ENCODE peak calls at places on chromosomes 12 and 14, in six cellular contexts. One of them, this sample, is unnamed.

GRCh38 chr14:25358330-25358729 is 308.4 kb upstream of the STXBP6 start:
- DNase-seq in fibroblast of lung: no peak
- DNase-seq in body of pancreas: no peak
- DNase-seq in Daoy: no peak
- DNase-seq in mammary epithelial cell: no peak
- DNase-seq in naive thymus-derived CD4-positive, alpha-beta T cell: no peak
- DNase-seq in this sample: no peak

GRCh38 chr14:86217523-86217922 is 687.6 kb downstream of the FLRT2 start:
- DNase-seq in fibroblast of lung: no peak
- DNase-seq in body of pancreas: no peak
- DNase-seq in Daoy: peak; percentile 29
- DNase-seq in mammary epithelial cell: no peak
- DNase-seq in naive thymus-derived CD4-positive, alpha-beta T cell: no peak
- DNase-seq in this sample: no peak

GRCh38 chr14:68475802-68476201 is 317.1 kb downstream of the ZFP36L1 start:
- DNase-seq in fibroblast of lung: no peak
- DNase-seq in body of pancreas: no peak
- DNase-seq in Daoy: no peak
- DNase-seq in mammary epithelial cell: no peak
- DNase-seq in naive thymus-derived CD4-positive, alpha-beta T cell: no peak
- DNase-seq in this sample: no peak

GRCh38 chr14:22886500-22887259 is 3.7 kb downstream of the REM2 start:
- DNase-seq in fibroblast of lung: peak; percentile 61
- DNase-seq in body of pancreas: peak; percentile 84
- DNase-seq in Daoy: peak; percentile 57
- DNase-seq in mammary epithelial cell: peak; percentile 56
- DNase-seq in naive thymus-derived CD4-positive, alpha-beta T cell: peak; percentile 69
- DNase-seq in this sample: peak; percentile 62

GRCh38 chr14:105212541-105213305 is 31.6 kb upstream of the NUDT14 start:
- DNase-seq in fibroblast of lung: no peak
- DNase-seq in body of pancreas: no peak
- DNase-seq in Daoy: no peak
- DNase-seq in mammary epithelial cell: no peak
- DNase-seq in naive thymus-derived CD4-positive, alpha-beta T cell: no peak
- DNase-seq in this sample: no peak

GRCh38 chr14:27184371-27184901 is 586.6 kb upstream of the NOVA1 start:
- DNase-seq in fibroblast of lung: peak; percentile 69
- DNase-seq in body of pancreas: no peak
- DNase-seq in Daoy: peak; percentile 30
- DNase-seq in mammary epithelial cell: no peak
- DNase-seq in naive thymus-derived CD4-positive, alpha-beta T cell: no peak
- DNase-seq in this sample: no peak

GRCh38 chr12:4714879-4715278 is 5.3 kb upstream of the GALNT8 start:
- DNase-seq in fibroblast of lung: no peak
- DNase-seq in body of pancreas: no peak
- DNase-seq in Daoy: no peak
- DNase-seq in mammary epithelial cell: no peak
- DNase-seq in naive thymus-derived CD4-positive, alpha-beta T cell: no peak
- DNase-seq in this sample: no peak

GRCh38 chr14:50425816-50426215 is 29.1 kb upstream of the CDKL1 start:
- DNase-seq in fibroblast of lung: peak; percentile 89
- DNase-seq in body of pancreas: no peak
- DNase-seq in Daoy: no peak
- DNase-seq in mammary epithelial cell: no peak
- DNase-seq in naive thymus-derived CD4-positive, alpha-beta T cell: no peak
- DNase-seq in this sample: no peak

GRCh38 chr14:23438130-23438893 is 2.9 kb upstream of the MYH7 start:
- DNase-seq in fibroblast of lung: no peak
- DNase-seq in body of pancreas: no peak
- DNase-seq in Daoy: no peak
- DNase-seq in mammary epithelial cell: no peak
- DNase-seq in naive thymus-derived CD4-positive, alpha-beta T cell: no peak
- DNase-seq in this sample: no peak

GRCh38 chr12:123094349-123095073 is 56.4 kb downstream of the PITPNM2 start:
- DNase-seq in fibroblast of lung: peak; percentile 72
- DNase-seq in body of pancreas: no peak
- DNase-seq in Daoy: peak; percentile 84
- DNase-seq in mammary epithelial cell: peak; percentile 78
- DNase-seq in naive thymus-derived CD4-positive, alpha-beta T cell: no peak
- DNase-seq in this sample: no peak

GRCh38 chr12:70045036-70045435 is 198.2 kb upstream of the CNOT2 start:
- DNase-seq in fibroblast of lung: peak; percentile 38
- DNase-seq in body of pancreas: no peak
- DNase-seq in Daoy: no peak
- DNase-seq in mammary epithelial cell: peak; percentile 18
- DNase-seq in naive thymus-derived CD4-positive, alpha-beta T cell: no peak
- DNase-seq in this sample: no peak

GRCh38 chr12:68290126-68290525 is 36.7 kb upstream of the IL22 start:
- DNase-seq in fibroblast of lung: peak; percentile 72
- DNase-seq in body of pancreas: no peak
- DNase-seq in Daoy: peak; percentile 56
- DNase-seq in mammary epithelial cell: peak; percentile 17
- DNase-seq in naive thymus-derived CD4-positive, alpha-beta T cell: peak; percentile 16
- DNase-seq in this sample: no peak

GRCh38 chr12:23008613-23009012 is 383.6 kb downstream of the ETNK1 start:
- DNase-seq in fibroblast of lung: peak; percentile 59
- DNase-seq in body of pancreas: no peak
- DNase-seq in Daoy: no peak
- DNase-seq in mammary epithelial cell: no peak
- DNase-seq in naive thymus-derived CD4-positive, alpha-beta T cell: no peak
- DNase-seq in this sample: no peak

GRCh38 chr12:109527489-109528123 is 45.7 kb downstream of the MMAB start:
- DNase-seq in fibroblast of lung: no peak
- DNase-seq in body of pancreas: no peak
- DNase-seq in Daoy: no peak
- DNase-seq in mammary epithelial cell: no peak
- DNase-seq in naive thymus-derived CD4-positive, alpha-beta T cell: no peak
- DNase-seq in this sample: no peak

GRCh38 chr12:25884024-25884919 is 74.2 kb upstream of the RASSF8 start:
- DNase-seq in fibroblast of lung: no peak
- DNase-seq in body of pancreas: no peak
- DNase-seq in Daoy: no peak
- DNase-seq in mammary epithelial cell: no peak
- DNase-seq in naive thymus-derived CD4-positive, alpha-beta T cell: no peak
- DNase-seq in this sample: no peak

GRCh38 chr14:56102901-56103409 is 15.3 kb upstream of the PELI2 start:
- DNase-seq in fibroblast of lung: peak; percentile 17
- DNase-seq in body of pancreas: no peak
- DNase-seq in Daoy: no peak
- DNase-seq in mammary epithelial cell: no peak
- DNase-seq in naive thymus-derived CD4-positive, alpha-beta T cell: no peak
- DNase-seq in this sample: no peak

GRCh38 chr14:62076825-62077660 is 314.8 kb downstream of the SNAPC1 start:
- DNase-seq in fibroblast of lung: no peak
- DNase-seq in body of pancreas: no peak
- DNase-seq in Daoy: no peak
- DNase-seq in mammary epithelial cell: no peak
- DNase-seq in naive thymus-derived CD4-positive, alpha-beta T cell: no peak
- DNase-seq in this sample: no peak

GRCh38 chr12:107402041-107403022 is 283.3 kb upstream of the PWP1 start:
- DNase-seq in fibroblast of lung: peak; percentile 65
- DNase-seq in body of pancreas: peak; percentile 44
- DNase-seq in Daoy: peak; percentile 84
- DNase-seq in mammary epithelial cell: peak; percentile 75
- DNase-seq in naive thymus-derived CD4-positive, alpha-beta T cell: peak; percentile 61
- DNase-seq in this sample: peak; percentile 35

GRCh38 chr12:3724096-3724805 is 28.7 kb downstream of the CRACR2A start:
- DNase-seq in fibroblast of lung: no peak
- DNase-seq in body of pancreas: no peak
- DNase-seq in Daoy: no peak
- DNase-seq in mammary epithelial cell: no peak
- DNase-seq in naive thymus-derived CD4-positive, alpha-beta T cell: no peak
- DNase-seq in this sample: no peak

GRCh38 chr14:51419685-51420084 is 179.6 kb downstream of the TMX1 start:
- DNase-seq in fibroblast of lung: no peak
- DNase-seq in body of pancreas: no peak
- DNase-seq in Daoy: no peak
- DNase-seq in mammary epithelial cell: no peak
- DNase-seq in naive thymus-derived CD4-positive, alpha-beta T cell: peak; percentile 90
- DNase-seq in this sample: peak; percentile 85

GRCh38 chr12:106583578-106584103 is 837 bp downstream of the RFX4 start:
- DNase-seq in fibroblast of lung: no peak
- DNase-seq in body of pancreas: no peak
- DNase-seq in Daoy: peak; percentile 62
- DNase-seq in mammary epithelial cell: peak; percentile 19
- DNase-seq in naive thymus-derived CD4-positive, alpha-beta T cell: no peak
- DNase-seq in this sample: no peak

GRCh38 chr12:3313655-3314305 is 177.2 kb upstream of the PRMT8 start:
- DNase-seq in fibroblast of lung: no peak
- DNase-seq in body of pancreas: no peak
- DNase-seq in Daoy: peak; percentile 62
- DNase-seq in mammary epithelial cell: no peak
- DNase-seq in naive thymus-derived CD4-positive, alpha-beta T cell: no peak
- DNase-seq in this sample: no peak

GRCh38 chr14:93103392-93104080 is 12.2 kb downstream of the ITPK1 start:
- DNase-seq in fibroblast of lung: no peak
- DNase-seq in body of pancreas: no peak
- DNase-seq in Daoy: peak; percentile 90
- DNase-seq in mammary epithelial cell: peak; percentile 35
- DNase-seq in naive thymus-derived CD4-positive, alpha-beta T cell: peak; percentile 66
- DNase-seq in this sample: peak; percentile 81

This sample was measured in naive thymus-derived CD8-positive, alpha-beta T cell.